ENCODE peak calls at places on chromosome 1, in eight cellular contexts. U is heart right ventricle, Y is left ventricle myocardium inferior, D is adrenal gland, A is astrocyte, H is right atrium auricular region, R is endodermal cell, F is upper lobe of right lung. C is an unnamed sample.

GRCh38 chr1:173393655-173393993 is 83.5 kb upstream of the PRDX6 start:
- DNase-seq in U (no peak), Y (no peak), D (no peak), A (peak; percentile 65), H (no peak), R (no peak), F (no peak), C (no peak)

GRCh38 chr1:100866041-100866900 is 28.4 kb downstream of the EXTL2 start:
- DNase-seq in U (no peak), Y (no peak), D (no peak), A (peak; percentile 43), H (no peak), R (no peak), F (no peak), C (no peak)

GRCh38 chr1:48250572-48250971 is 28.1 kb downstream of the SLC5A9 start:
- DNase-seq in U (no peak), Y (no peak), D (no peak), A (no peak), H (no peak), R (no peak), F (no peak), C (no peak)

GRCh38 chr1:4033129-4033676 is 133.1 kb upstream of the C1orf174 start:
- DNase-seq in U (no peak), Y (no peak), D (no peak), A (no peak), H (peak; percentile 23), R (peak; percentile 62), F (no peak), C (no peak)

GRCh38 chr1:231460614-231461013 is 38.5 kb upstream of the EGLN1 start:
- DNase-seq in U (no peak), Y (no peak), D (no peak), A (peak; percentile 84), H (no peak), R (no peak), F (no peak), C (no peak)

GRCh38 chr1:200172311-200172710 is 144.8 kb downstream of the NR5A2 start:
- DNase-seq in U (no peak), Y (no peak), D (no peak), A (no peak), H (no peak), R (no peak), F (no peak), C (no peak)

GRCh38 chr1:147492207-147492606 is 49.1 kb upstream of the BCL9 start:
- DNase-seq in U (no peak), Y (no peak), D (no peak), A (no peak), H (no peak), R (no peak), F (no peak), C (no peak)

GRCh38 chr1:164863056-164863455 is 304.1 kb downstream of the PBX1 start:
- DNase-seq in U (no peak), Y (no peak), D (no peak), A (no peak), H (no peak), R (peak; percentile 85), F (no peak), C (no peak)

GRCh38 chr1:96987186-96987703 is 265.7 kb downstream of the PTBP2 start:
- DNase-seq in U (no peak), Y (no peak), D (no peak), A (no peak), H (no peak), R (no peak), F (no peak), C (no peak)

GRCh38 chr1:96981181-96981580 is 259.6 kb downstream of the PTBP2 start:
- DNase-seq in U (no peak), Y (no peak), D (no peak), A (no peak), H (no peak), R (no peak), F (no peak), C (no peak)

GRCh38 chr1:96980448-96980847 is 258.9 kb downstream of the PTBP2 start:
- DNase-seq in U (no peak), Y (no peak), D (no peak), A (no peak), H (no peak), R (no peak), F (no peak), C (no peak)

GRCh38 chr1:96979869-96980268 is 258.3 kb downstream of the PTBP2 start:
- DNase-seq in U (no peak), Y (no peak), D (no peak), A (no peak), H (no peak), R (no peak), F (no peak), C (no peak)

GRCh38 chr1:96983866-96984265 is 262.3 kb downstream of the PTBP2 start:
- DNase-seq in U (no peak), Y (no peak), D (no peak), A (no peak), H (no peak), R (no peak), F (no peak), C (no peak)
- H3K4me1 ChIP-seq in U (no peaks in the 10 kb centered on the region), Y (no peaks in the 10 kb centered on the region), D (no peaks in the 10 kb centered on the region), A (no peaks in the 10 kb centered on the region), H (no peaks in the 10 kb centered on the region), R (peaks cover 3% of the 10 kb centered on the region), F (no peaks in the 10 kb centered on the region), C (no peaks in the 10 kb centered on the region)

GRCh38 chr1:238517710-238518109 is 627.0 kb upstream of the ZP4 start:
- DNase-seq in U (no peak), Y (no peak), D (no peak), A (no peak), H (no peak), R (no peak), F (no peak), C (no peak)
- H3K4me3 ChIP-seq in U (no peak overlapping the region), Y (no peak overlapping the region), D (no peak overlapping the region), A (no peak overlapping the region), H (no peak overlapping the region), R (no peak overlapping the region), F (no peak overlapping the region), C (no peak overlapping the region)

GRCh38 chr1:171984262-171984661 is 143.0 kb downstream of the DNM3 start:
- DNase-seq in U (peak; percentile 30), Y (peak; percentile 22), D (peak; percentile 65), A (no peak), H (no peak), R (no peak), F (no peak), C (no peak)

GRCh38 chr1:171988243-171988642 is 146.9 kb downstream of the DNM3 start:
- DNase-seq in U (no peak), Y (no peak), D (no peak), A (no peak), H (no peak), R (no peak), F (no peak), C (no peak)

GRCh38 chr1:171983584-171983983 is 142.3 kb downstream of the DNM3 start:
- DNase-seq in U (no peak), Y (no peak), D (no peak), A (no peak), H (no peak), R (no peak), F (no peak), C (no peak)

GRCh38 chr1:171984850-171985485 is 143.7 kb downstream of the DNM3 start:
- DNase-seq in U (no peak), Y (no peak), D (no peak), A (peak; percentile 27), H (no peak), R (no peak), F (no peak), C (no peak)

GRCh38 chr1:171985639-171986038 is 144.3 kb downstream of the DNM3 start:
- DNase-seq in U (no peak), Y (no peak), D (peak; percentile 45), A (no peak), H (no peak), R (peak; percentile 75), F (no peak), C (no peak)
- TF ChIP-seq CTCF in U (no peak), Y (peak; percentile 25), D (peak; percentile 24), A (peak; percentile 23), H (no peak), R (peak; percentile 74), F (peak; percentile 9), C (no peak)

GRCh38 chr1:155134858-155135415 is 715 bp upstream of the SLC50A1 start:
- DNase-seq in U (peak; percentile 74), Y (peak; percentile 84), D (peak; percentile 98), A (peak; percentile 98), H (peak; percentile 97), R (peak; percentile 87), F (peak; percentile 95), C (peak; percentile 98)
- H3K4me1 ChIP-seq in U (peaks cover 62% of the 10 kb centered on the region), Y (peaks cover 95% of the 10 kb centered on the region), D (peaks cover 25% of the 10 kb centered on the region), A (peaks cover 24% of the 10 kb centered on the region), H (no peaks in the 10 kb centered on the region), R (peaks cover 7% of the 10 kb centered on the region), F (peaks cover 45% of the 10 kb centered on the region), C (peaks cover 9% of the 10 kb centered on the region)

GRCh38 chr1:15262711-15263110 is 15.7 kb downstream of the FHAD1 start:
- DNase-seq in U (no peak), Y (no peak), D (no peak), A (no peak), H (peak; percentile 53), R (no peak), F (no peak), C (no peak)
- H3K4me3 ChIP-seq in U (no peak overlapping the region), Y (no peak overlapping the region), D (no peak overlapping the region), A (no peak overlapping the region), H (no peak overlapping the region), R (no peak overlapping the region), F (no peak overlapping the region), C (no peak overlapping the region)

DNA sequence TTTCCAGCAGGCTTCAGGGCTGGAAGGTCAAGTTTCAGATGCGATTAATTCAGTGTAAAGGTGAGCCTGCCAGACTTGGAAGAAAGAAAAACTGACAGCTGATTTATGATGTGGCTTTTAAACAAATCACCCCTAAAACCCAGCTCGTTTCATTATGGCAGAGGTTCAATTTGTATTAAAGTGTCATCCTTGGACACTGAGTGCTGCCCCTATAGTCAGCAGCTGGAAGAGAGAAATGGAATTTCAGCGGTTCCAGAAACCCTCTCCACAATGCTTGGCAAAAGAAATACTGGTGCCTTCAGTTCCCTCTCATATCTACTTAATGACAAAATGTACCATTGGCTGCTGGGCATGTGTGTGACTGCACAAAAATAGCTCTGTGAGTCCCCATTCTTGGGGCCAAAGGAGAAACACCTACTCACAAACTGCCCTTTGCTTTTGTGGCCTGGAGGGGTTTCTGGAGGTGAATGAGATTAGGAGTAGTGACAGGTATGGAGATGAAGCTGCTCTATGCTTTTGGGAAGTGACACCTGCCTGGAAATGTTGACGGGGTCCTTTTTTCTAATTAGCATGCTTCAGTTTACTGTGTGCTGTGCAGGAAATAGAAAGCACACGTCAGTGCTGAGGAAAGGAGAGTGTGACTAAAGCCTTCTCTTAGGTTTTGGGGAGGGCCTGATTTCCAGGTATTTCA is 95.1 kb upstream of the TSPAN2 start:
- DNase-seq in U (no peak), Y (no peak), D (no peak), A (peak; percentile 48), H (no peak), R (no peak), F (no peak), C (peak; percentile 75)
- TF ChIP-seq CTCF in U (no peak), Y (peak; percentile 34), D (no peak), A (peak; percentile 7), H (no peak), R (peak; percentile 24), F (no peak), C (no peak)

GRCh38 chr1:158290571-158290935 is 830 bp downstream of the CD1C start:
- DNase-seq in U (no peak), Y (no peak), D (no peak), A (no peak), H (no peak), R (no peak), F (no peak), C (no peak)
- H3K4me1 ChIP-seq in U (no peaks in the 10 kb centered on the region), Y (no peaks in the 10 kb centered on the region), D (no peaks in the 10 kb centered on the region), A (no peaks in the 10 kb centered on the region), H (no peaks in the 10 kb centered on the region), R (peaks cover 2% of the 10 kb centered on the region), F (no peaks in the 10 kb centered on the region), C (no peaks in the 10 kb centered on the region)